ENCODE peak calls at places on chromosomes 4 and X, in seven cellular contexts. U is upper lobe of left lung, X is HL-60, W is GM23338, I is cardiac fibroblast, H is psoas muscle, T is sigmoid colon. N is an unnamed sample.

GRCh38 chr4:8656185-8656517 is 63.6 kb downstream of the CPZ start:
- DNase-seq in X (no peak), W (no peak), H (no peak), T (peak), U (peak), I (no peak), N (no peak)

GRCh38 chr4:170581322-170581721 is 491.6 kb upstream of the AADAT start:
- DNase-seq in H (no peak), X (no peak), I (no peak), T (no peak), W (peak), U (no peak), N (no peak)

GRCh38 chr4:99710681-99711345 is 53.2 kb upstream of the C4orf54 start:
- DNase-seq in U (no peak), I (no peak), T (no peak), W (no peak), H (no peak), X (no peak), N (no peak)

GRCh38 chrX:7950865-7951264 is 23.7 kb upstream of the PNPLA4 start:
- DNase-seq in T (no peak), W (no peak), U (no peak), I (no peak), H (no peak), X (no peak), N (no peak)

GRCh38 chrX:119236599-119237525 is 777 bp downstream of the PGRMC1 start:
- DNase-seq in I (peak), T (peak), U (no peak), H (peak), X (peak), W (no peak), N (peak)

GRCh38 chr4:150782921-150783320 is 201.0 kb downstream of the MAB21L2 start:
- DNase-seq in X (no peak), I (no peak), H (no peak), W (no peak), T (no peak), U (no peak), N (peak)

GRCh38 chr4:42151568-42152506 is 618 bp downstream of the BEND4 start:
- DNase-seq in U (peak), X (no peak), T (no peak), I (no peak), W (peak), H (no peak), N (no peak)

GRCh38 chrX:153075366-153075765 is 3.1 kb downstream of the PNMA6A start:
- DNase-seq in U (peak), T (no peak), X (no peak), I (no peak), H (no peak), W (no peak), N (no peak)

GRCh38 chrX:110015027-110015426 is 12.1 kb downstream of the TMEM164 start:
- DNase-seq in T (no peak), W (no peak), H (no peak), I (no peak), U (no peak), X (no peak), N (no peak)

GRCh38 chrX:119272882-119273806 is 37.1 kb downstream of the PGRMC1 start:
- DNase-seq in H (peak), W (peak), T (peak), I (peak), U (peak), X (no peak), N (peak)

GRCh38 chr4:99811850-99812249 is 4.8 kb upstream of the DAPP1 start:
- DNase-seq in T (no peak), H (no peak), U (no peak), W (peak), I (peak), X (peak), N (peak)

GRCh38 chr4:16029329-16029728 is 54.5 kb downstream of the PROM1 start:
- DNase-seq in U (no peak), T (no peak), X (no peak), W (peak), H (no peak), I (peak), N (peak)

GRCh38 chr4:119044919-119045318 is 90.7 kb upstream of the MYOZ2 start:
- DNase-seq in U (no peak), X (no peak), W (no peak), H (no peak), I (no peak), T (no peak), N (no peak)

GRCh38 chr4:73487233-73487632 is 5.7 kb downstream of the AFM start:
- DNase-seq in H (no peak), U (no peak), X (no peak), T (no peak), I (no peak), W (no peak), N (no peak)

GRCh38 chr4:139568206-139568969 is 12.4 kb upstream of the SETD7 start:
- DNase-seq in T (no peak), X (no peak), I (no peak), H (no peak), U (peak), W (peak), N (no peak)

GRCh38 chr4:139562839-139563238 is 6.8 kb upstream of the SETD7 start:
- DNase-seq in T (no peak), W (no peak), X (no peak), H (no peak), U (no peak), I (no peak), N (no peak)

GRCh38 chr4:139562067-139562684 is 6.2 kb upstream of the SETD7 start:
- DNase-seq in X (no peak), I (no peak), U (no peak), T (no peak), W (no peak), H (no peak), N (no peak)

GRCh38 chr4:139563515-139563914 is 7.5 kb upstream of the SETD7 start:
- DNase-seq in W (no peak), X (no peak), I (no peak), T (no peak), H (no peak), U (no peak), N (peak)

DNA sequence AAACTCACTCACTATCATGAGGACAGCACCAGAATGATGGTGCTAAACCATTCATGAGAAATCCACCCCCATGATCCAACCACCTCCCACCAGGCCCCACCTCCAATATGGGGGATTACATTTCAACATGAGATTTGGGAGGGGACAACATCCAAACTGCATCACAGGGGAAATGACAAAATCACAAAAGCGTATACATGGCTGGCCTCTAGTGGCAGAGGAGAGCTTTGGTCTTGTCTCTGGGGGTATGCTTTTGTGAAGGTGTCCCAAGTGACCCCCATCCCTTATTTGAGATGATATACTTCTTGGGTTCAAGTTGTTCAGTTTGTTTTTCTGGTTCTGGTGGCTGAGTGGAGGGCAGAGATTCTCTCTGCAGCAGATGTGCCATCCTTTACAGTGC is 8.5 kb upstream of the SETD7 start:
- DNase-seq in T (no peak), U (no peak), H (no peak), W (peak), I (peak), X (no peak), N (no peak)
- TF ChIP-seq CTCF in T (no peak), U (no peak), H (no peak), W (peak), I (peak), X (no peak), N (peak)

GRCh38 chr4:81650871-81651270 is 179.2 kb upstream of the RASGEF1B start:
- DNase-seq in I (no peak), W (peak), T (no peak), H (no peak), X (no peak), U (no peak), N (no peak)
- H3K4me3 ChIP-seq in I (no peak), W (no peak), T (no peak), H (no peak), X (no peak), U (no peak), N (no peak)

GRCh38 chrX:100685284-100685996 is 41.4 kb downstream of the SRPX2 start:
- DNase-seq in X (peak), U (no peak), W (peak), I (peak), T (peak), H (no peak), N (peak)
- TF ChIP-seq CTCF in X (peak), U (peak), W (peak), I (peak), T (peak), H (peak), N (peak)

DNA sequence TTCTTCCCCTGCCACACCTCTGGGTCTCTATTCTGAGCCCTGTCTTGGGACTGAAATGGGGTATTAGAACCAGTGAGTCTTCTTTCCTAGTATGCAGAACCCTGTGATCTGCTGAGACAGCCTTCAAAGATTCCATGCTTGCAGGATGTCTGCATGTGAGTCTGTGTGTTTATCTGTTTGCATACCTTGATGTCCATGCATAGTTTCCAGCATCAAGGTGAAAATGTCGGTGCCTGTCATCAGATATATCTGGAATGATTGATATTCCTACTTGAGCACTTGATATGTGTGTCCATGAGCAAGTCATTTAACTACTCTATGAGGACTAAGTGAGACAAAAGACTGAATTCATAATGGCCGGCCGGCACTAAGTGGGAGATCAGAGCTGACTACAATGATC is 117.0 kb upstream of the HS3ST1 start:
- DNase-seq in T (no peak), W (no peak), X (no peak), H (no peak), U (no peak), I (no peak), N (no peak)
- H3K4me3 ChIP-seq in T (no peak), W (no peak), X (no peak), H (no peak), U (no peak), I (no peak), N (no peak)

GRCh38 chr4:116217781-116218180 is 867.6 kb downstream of the TRAM1L1 start:
- DNase-seq in W (no peak), X (no peak), T (no peak), H (no peak), I (no peak), U (no peak), N (no peak)

GRCh38 chr4:116215622-116216021 is 869.8 kb downstream of the TRAM1L1 start:
- DNase-seq in I (no peak), H (no peak), T (no peak), X (no peak), W (no peak), U (no peak), N (no peak)
- TF ChIP-seq CTCF in I (no peak), H (no peak), T (no peak), X (no peak), W (no peak), U (no peak), N (no peak)

DNA sequence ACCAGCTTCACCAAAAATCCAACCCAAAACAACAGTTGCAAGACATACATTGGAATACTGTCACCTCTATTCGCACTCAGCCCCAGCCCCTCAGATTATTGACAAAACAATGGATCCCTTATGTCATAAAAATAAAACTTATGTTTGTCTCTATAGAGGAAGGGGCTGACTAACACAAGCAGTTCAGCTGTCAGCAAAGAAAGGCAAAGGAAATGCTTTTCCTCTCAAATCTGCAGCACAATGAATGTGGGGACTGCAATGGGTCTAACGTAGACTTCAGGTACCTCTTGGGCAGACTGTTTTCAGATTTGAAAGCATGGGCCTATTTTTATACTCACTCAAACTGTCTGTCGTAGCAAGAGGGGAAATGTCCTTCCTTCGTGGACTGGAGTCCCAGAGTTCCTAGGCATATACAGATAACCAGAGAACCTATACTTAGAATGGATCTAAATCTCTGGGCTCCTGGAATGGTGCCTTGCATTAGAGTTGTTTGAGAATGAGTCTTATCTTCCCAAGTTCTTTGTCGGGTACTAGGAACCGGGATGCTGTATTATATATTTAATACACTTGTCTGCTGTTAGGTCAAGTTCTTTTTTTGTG is 307.7 kb upstream of the DDX53 start:
- DNase-seq in X (no peak), T (no peak), W (no peak), H (no peak), I (no peak), U (no peak), N (no peak)
- H3K4me3 ChIP-seq in X (no peak), T (no peak), W (no peak), H (no peak), I (no peak), U (no peak), N (no peak)